ENCODE peak calls at places on chromosome 17, in seven cellular contexts. W, P, T, O, F, L and Z are unnamed samples.

GRCh38 chr17:80468781-80469533 is 7.5 kb downstream of the NPTX1 start:
- DNase-seq in F (no peak), P (no peak), W (no peak), T (no peak), L (no peak), O (no peak), Z (no peak)

GRCh38 chr17:73365934-73366623 is 54.3 kb upstream of the CDC42EP4 start:
- DNase-seq in O (no peak), L (peak), F (no peak), W (no peak), T (no peak), P (no peak), Z (no peak)

GRCh38 chr17:79984877-79985276 is 50.8 kb downstream of the TBC1D16 start:
- DNase-seq in T (peak), W (no peak), P (peak), L (no peak), O (no peak), F (no peak), Z (no peak)

GRCh38 chr17:64355536-64356303 is 34.9 kb downstream of the PECAM1 start:
- DNase-seq in L (no peak), W (no peak), P (no peak), F (no peak), T (no peak), O (no peak), Z (no peak)

GRCh38 chr17:68248886-68249872 is 1.3 kb downstream of the AMZ2 start:
- DNase-seq in W (no peak), P (no peak), F (no peak), T (no peak), O (no peak), L (peak), Z (no peak)

GRCh38 chr17:48814504-48814903 is 2.5 kb downstream of the TTLL6 start:
- DNase-seq in T (no peak), O (peak), F (peak), P (peak), W (peak), L (peak), Z (no peak)

GRCh38 chr17:10621397-10621796 is 35.7 kb downstream of the MYH3 start:
- DNase-seq in O (no peak), W (no peak), T (no peak), F (no peak), P (no peak), L (no peak), Z (no peak)

GRCh38 chr17:46157443-46158107 is 35.7 kb downstream of the KANSL1 start:
- DNase-seq in F (no peak), P (no peak), T (no peak), L (peak), O (no peak), W (no peak), Z (no peak)

GRCh38 chr17:39069114-39069756 is 82.2 kb downstream of the PLXDC1 start:
- DNase-seq in L (peak), W (no peak), P (peak), O (no peak), F (no peak), T (no peak), Z (no peak)